ENCODE peak calls at places on chromosomes 7 and 10, in nine cellular contexts. Y is IMR-90, I is A549, C is spleen, W is ovary, J is transverse colon, E is testis, S is right lobe of liver, R is HCT116. H is an unnamed sample.
A peak's percentile ranks its signal among the peaks of the same experiment; 100 is the strongest.

GRCh38 chr10:86167101-86167761 is 199.4 kb downstream of the GRID1 start:
- DNase-seq in Y (no peak), I (no peak), C (peak; percentile 50), W (no peak), J (no peak), E (no peak), S (no peak), R (no peak), H (peak; percentile 49)

GRCh38 chr7:142795339-142795863 is 24.6 kb downstream of the PRSS2 start:
- DNase-seq in Y (no peak), I (no peak), C (peak; percentile 91), W (no peak), J (peak; percentile 27), E (no peak), S (peak; percentile 33), R (no peak), H (no peak)

GRCh38 chr7:99499356-99499712 is 747 bp downstream of the ZNF394 start:
- DNase-seq in Y (no peak), I (peak; percentile 30), C (no peak), W (no peak), J (no peak), E (no peak), S (no peak), R (no peak), H (no peak)

GRCh38 chr10:78471723-78472541 is 438.3 kb downstream of the RPS24 start:
- DNase-seq in Y (no peak), I (no peak), C (no peak), W (peak; percentile 44), J (no peak), E (no peak), S (no peak), R (no peak), H (peak; percentile 87)

GRCh38 chr7:44626620-44627019 is 20.2 kb downstream of the OGDH start:
- DNase-seq in Y (no peak), I (no peak), C (no peak), W (no peak), J (no peak), E (no peak), S (no peak), R (no peak), H (no peak)

GRCh38 chr7:131011976-131012375 is 278.0 kb upstream of the KLF14 start:
- DNase-seq in Y (peak; percentile 89), I (peak; percentile 58), C (no peak), W (peak; percentile 55), J (no peak), E (no peak), S (no peak), R (no peak), H (no peak)

GRCh38 chr10:123009105-123009805 is 449 bp downstream of the ACADSB start:
- DNase-seq in Y (no peak), I (peak; percentile 27), C (peak; percentile 88), W (peak; percentile 24), J (peak; percentile 30), E (peak; percentile 36), S (peak; percentile 48), R (no peak), H (peak; percentile 69)

GRCh38 chr7:240887-241421 is 48.6 kb downstream of the FAM20C start:
- DNase-seq in Y (no peak), I (no peak), C (no peak), W (no peak), J (no peak), E (no peak), S (no peak), R (no peak), H (no peak)

GRCh38 chr7:27151945-27152815 is at the start of gene HOXA3:
- DNase-seq in Y (peak; percentile 59), I (no peak), C (peak; percentile 76), W (peak; percentile 24), J (peak; percentile 84), E (peak; percentile 13), S (peak; percentile 31), R (no peak), H (peak; percentile 93)

GRCh38 chr10:4141471-4141870 is 356.5 kb upstream of the KLF6 start:
- DNase-seq in Y (peak; percentile 40), I (no peak), C (no peak), W (no peak), J (no peak), E (no peak), S (no peak), R (no peak), H (no peak)

GRCh38 chr10:121448768-121449456 is 149.3 kb downstream of the FGFR2 start:
- DNase-seq in Y (no peak), I (no peak), C (no peak), W (no peak), J (no peak), E (peak; percentile 28), S (no peak), R (no peak), H (no peak)

GRCh38 chr10:113739031-113739430 is 12.5 kb upstream of the PLEKHS1 start:
- DNase-seq in Y (no peak), I (no peak), C (no peak), W (no peak), J (no peak), E (no peak), S (no peak), R (no peak), H (no peak)

GRCh38 chr10:132174237-132174636 is 12.5 kb upstream of the DPYSL4 start:
- DNase-seq in Y (no peak), I (no peak), C (peak; percentile 22), W (no peak), J (no peak), E (no peak), S (no peak), R (no peak), H (no peak)

GRCh38 chr10:71099731-71100361 is 112.5 kb upstream of the UNC5B start:
- DNase-seq in Y (no peak), I (no peak), C (no peak), W (no peak), J (no peak), E (no peak), S (no peak), R (no peak), H (no peak)

GRCh38 chr7:141238546-141239218 is 164.8 kb downstream of the TMEM178B start:
- DNase-seq in Y (no peak), I (no peak), C (no peak), W (no peak), J (no peak), E (no peak), S (no peak), R (no peak), H (no peak)

GRCh38 chr10:119131512-119132240 is 27.8 kb downstream of the DENND10 start:
- DNase-seq in Y (peak; percentile 54), I (no peak), C (no peak), W (no peak), J (no peak), E (no peak), S (no peak), R (no peak), H (peak; percentile 63)

GRCh38 chr10:90915141-90916075 is 5.5 kb downstream of the ANKRD1 start:
- DNase-seq in Y (no peak), I (no peak), C (no peak), W (no peak), J (no peak), E (no peak), S (no peak), R (no peak), H (no peak)

GRCh38 chr10:90916392-90917110 is 4.3 kb downstream of the ANKRD1 start:
- DNase-seq in Y (no peak), I (no peak), C (no peak), W (no peak), J (no peak), E (no peak), S (no peak), R (no peak), H (no peak)

GRCh38 chr10:90919683-90920574 is 958 bp downstream of the ANKRD1 start:
- DNase-seq in Y (no peak), I (no peak), C (no peak), W (no peak), J (no peak), E (no peak), S (no peak), R (no peak), H (no peak)

GRCh38 chr10:90917231-90917967 is 3.5 kb downstream of the ANKRD1 start:
- DNase-seq in Y (no peak), I (no peak), C (no peak), W (no peak), J (no peak), E (no peak), S (no peak), R (no peak), H (no peak)

DNA sequence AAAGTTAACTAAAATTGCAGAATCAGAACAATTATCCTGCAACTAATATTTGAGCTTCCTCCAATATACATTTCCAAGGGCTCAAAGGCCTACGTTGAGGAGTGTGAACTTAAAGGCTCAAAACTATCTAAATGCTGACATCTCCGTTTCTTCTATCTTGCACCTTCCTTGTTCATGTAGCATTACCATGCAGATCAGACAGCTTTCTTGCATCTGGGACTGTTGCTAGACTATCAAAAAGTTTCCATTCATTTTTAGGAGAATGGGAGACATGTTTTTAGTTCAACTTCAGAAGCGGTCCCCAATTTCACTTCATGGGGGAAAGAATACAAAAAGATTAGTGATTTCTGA is 2.9 kb downstream of the ANKRD1 start:
- DNase-seq in Y (no peak), I (no peak), C (no peak), W (no peak), J (no peak), E (no peak), S (no peak), R (no peak), H (no peak)
- TF ChIP-seq POLR2A in Y (no peak), I (no peak), C (no peak), W (no peak), J (no peak), E (no peak), S (no peak), R (no peak), H (no peak)

GRCh38 chr10:48309711-48310226 is 3.3 kb downstream of the MAPK8 start:
- DNase-seq in Y (peak; percentile 64), I (peak; percentile 24), C (no peak), W (no peak), J (no peak), E (no peak), S (no peak), R (peak; percentile 67), H (no peak)
- TF ChIP-seq CTCF in Y (no peak), I (peak; percentile 42), C (no peak), W (no peak), J (peak; percentile 9), E (no peak), S (peak; percentile 47), R (peak; percentile 37), H (no peak)

GRCh38 chr10:52442576-52442975 is 128.5 kb downstream of the DKK1 start:
- DNase-seq in Y (peak; percentile 75), I (no peak), C (no peak), W (no peak), J (no peak), E (no peak), S (no peak), R (no peak), H (no peak)
- H3K4me3 ChIP-seq in Y (no peak overlapping the region), I (no peak overlapping the region), C (no peak overlapping the region), W (no peak overlapping the region), J (no peak overlapping the region), E (no peak overlapping the region), S (no peak overlapping the region), R (no peak overlapping the region), H (no peak overlapping the region)

DNA sequence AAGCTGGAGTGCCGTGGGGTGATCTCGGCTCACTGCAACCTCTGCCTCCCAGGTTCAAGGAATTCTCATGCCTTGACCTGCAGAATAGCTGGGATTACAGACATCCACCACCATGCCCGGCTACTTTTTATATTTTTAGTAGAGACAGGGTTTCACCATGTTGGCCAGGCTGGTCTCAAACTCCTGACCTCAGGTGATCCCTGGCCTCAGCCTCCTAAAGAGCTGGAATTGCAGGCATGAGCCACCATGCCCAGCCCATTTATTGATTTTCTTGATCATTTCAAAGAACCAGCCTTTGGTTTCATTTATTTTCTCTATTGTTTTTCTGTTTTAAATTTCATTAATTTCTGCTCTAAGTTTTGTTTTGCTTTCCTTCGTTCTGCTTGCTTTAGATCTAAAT is 50.3 kb downstream of the GUSB start:
- DNase-seq in Y (no peak), I (no peak), C (no peak), W (no peak), J (no peak), E (no peak), S (peak; percentile 52), R (no peak), H (no peak)
- TF ChIP-seq POLR2A in Y (no peak), I (no peak), C (no peak), W (no peak), J (no peak), E (no peak), S (no peak), R (no peak), H (no peak)

H was measured in sigmoid colon.